ENCODE peak calls at places on chromosomes 11 and 22, in six cellular contexts. K, M, U, Y, I and A are unnamed samples.
A peak's percentile ranks its signal among the peaks of the same experiment; 100 is the strongest.

GRCh38 chr22:37019309-37020191 is at the start of the genes MPST and TST:
- DNase-seq in K (no peak), M (peak; percentile 81), U (peak; percentile 97), Y (no peak), I (no peak), A (peak; percentile 74)

GRCh38 chr11:1935156-1936071 is 11.7 kb upstream of the MRPL23 start:
- DNase-seq in K (no peak), M (no peak), U (no peak), Y (no peak), I (no peak), A (no peak)

GRCh38 chr11:111091341-111091740 is 154.2 kb upstream of the POU2AF2 start:
- DNase-seq in K (no peak), M (no peak), U (no peak), Y (no peak), I (no peak), A (no peak)

GRCh38 chr11:60985991-60986915 is 14.8 kb downstream of the CD6 start:
- DNase-seq in K (no peak), M (no peak), U (no peak), Y (no peak), I (no peak), A (no peak)

GRCh38 chr11:131253885-131254204 is 116.6 kb upstream of the NTM start:
- DNase-seq in K (no peak), M (no peak), U (peak; percentile 42), Y (no peak), I (peak; percentile 53), A (no peak)

GRCh38 chr22:31451709-31452571 is 37.7 kb downstream of the EIF4ENIF1 start:
- DNase-seq in K (peak; percentile 21), M (peak; percentile 18), U (peak; percentile 27), Y (peak; percentile 15), I (no peak), A (peak; percentile 8)

GRCh38 chr11:128421577-128421976 is 165.8 kb downstream of the ETS1 start:
- DNase-seq in K (no peak), M (no peak), U (peak; percentile 28), Y (no peak), I (no peak), A (no peak)

GRCh38 chr11:36215688-36216050 is 73.6 kb downstream of the COMMD9 start:
- DNase-seq in K (no peak), M (no peak), U (no peak), Y (no peak), I (no peak), A (no peak)

GRCh38 chr22:22072169-22072836 is 89.7 kb upstream of the TOP3B start:
- DNase-seq in K (no peak), M (no peak), U (no peak), Y (no peak), I (no peak), A (no peak)

GRCh38 chr22:20436309-20437252 is 1.0 kb downstream of the SCARF2 start:
- DNase-seq in K (no peak), M (peak; percentile 95), U (peak; percentile 90), Y (no peak), I (no peak), A (no peak)

GRCh38 chr22:20438678-20439492 is 1.3 kb upstream of the SCARF2 start:
- DNase-seq in K (no peak), M (peak; percentile 88), U (peak; percentile 76), Y (no peak), I (no peak), A (peak; percentile 21)

GRCh38 chr22:20435436-20436308 is 2.0 kb downstream of the SCARF2 start:
- DNase-seq in K (no peak), M (no peak), U (peak; percentile 23), Y (no peak), I (no peak), A (no peak)

GRCh38 chr22:20438066-20438677 is 547 bp upstream of the SCARF2 start:
- DNase-seq in K (no peak), M (no peak), U (no peak), Y (no peak), I (no peak), A (no peak)

DNA sequence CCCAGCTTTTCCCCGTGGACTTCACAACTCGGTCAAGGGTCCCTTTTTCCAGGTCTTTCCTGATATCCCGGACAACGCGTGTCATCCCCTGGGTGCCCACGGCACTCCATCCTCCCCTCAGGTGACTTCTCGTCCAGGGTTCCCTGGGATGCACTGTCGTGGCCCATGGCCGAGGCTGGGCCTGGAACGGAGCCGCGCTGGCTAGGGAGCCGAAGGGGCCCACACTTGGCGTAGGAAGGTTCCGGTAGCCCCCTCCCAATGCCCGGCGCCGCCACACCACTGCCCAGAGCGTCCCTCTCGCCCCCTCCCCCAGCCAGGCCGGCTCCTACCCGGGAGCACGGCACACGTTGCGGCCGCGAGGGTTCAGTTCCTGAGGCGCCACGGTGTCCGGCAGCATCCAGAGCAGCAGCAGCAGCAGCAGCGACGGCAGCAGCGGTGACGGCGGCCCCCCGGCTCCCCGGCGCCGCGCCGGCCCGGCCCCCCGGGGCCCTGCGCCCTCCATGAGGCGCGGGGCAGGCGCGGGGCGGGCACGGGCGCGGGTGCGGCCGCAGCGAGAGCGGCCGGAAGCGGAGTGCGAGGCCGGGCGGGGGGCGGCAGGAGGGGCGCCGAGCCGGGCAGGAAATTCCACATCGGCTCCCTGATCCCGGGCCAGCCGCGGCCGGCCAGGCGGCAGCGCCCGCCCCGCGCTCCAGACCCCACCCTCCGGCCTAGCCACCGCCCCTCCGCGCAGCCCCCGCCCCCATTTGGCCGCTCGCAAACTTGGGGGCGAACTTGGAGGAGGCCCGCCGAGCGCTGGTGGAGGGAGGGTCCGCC is at the start of gene SCARF2:
- DNase-seq in K (no peak), M (peak; percentile 89), U (peak; percentile 98), Y (no peak), I (no peak), A (no peak)
- TF ChIP-seq JUND in K (no peak), M (no peak), U (no peak), Y (no peak), I (no peak), A (no peak)

GRCh38 chr11:113614097-113614496 is 92.0 kb downstream of the TMPRSS5 start:
- DNase-seq in K (no peak), M (no peak), U (no peak), Y (no peak), I (no peak), A (no peak)

GRCh38 chr11:113615098-113615497 is 91.0 kb downstream of the TMPRSS5 start:
- DNase-seq in K (no peak), M (no peak), U (no peak), Y (no peak), I (no peak), A (no peak)

GRCh38 chr11:113615773-113616172 is 90.3 kb downstream of the TMPRSS5 start:
- DNase-seq in K (no peak), M (no peak), U (no peak), Y (no peak), I (no peak), A (no peak)

GRCh38 chr11:113618360-113618759 is 87.7 kb downstream of the TMPRSS5 start:
- DNase-seq in K (no peak), M (no peak), U (no peak), Y (no peak), I (no peak), A (no peak)

DNA sequence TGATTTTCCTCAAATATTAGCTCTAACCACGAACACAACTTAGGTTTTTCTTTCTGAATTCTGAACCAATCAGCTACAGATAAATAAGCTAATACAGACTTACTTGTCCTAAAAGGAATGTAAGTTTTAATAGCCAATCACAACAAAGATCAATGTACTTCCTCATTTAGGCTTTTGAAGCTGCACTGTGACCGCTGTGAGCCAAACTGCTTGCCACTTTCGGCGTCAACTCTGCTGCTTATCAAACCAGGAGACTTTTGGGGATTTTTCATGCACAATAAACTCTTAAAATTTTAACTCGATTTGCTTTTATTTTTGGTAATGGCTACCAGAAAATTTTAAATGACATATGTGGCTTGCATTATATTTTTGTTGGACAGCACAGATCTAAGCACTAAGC is 92.5 kb downstream of the TMPRSS5 start:
- DNase-seq in K (no peak), M (no peak), U (no peak), Y (no peak), I (no peak), A (no peak)
- TF ChIP-seq JUND in K (no peak), M (no peak), U (no peak), Y (no peak), I (no peak), A (no peak)

GRCh38 chr11:95675585-95675984 is 114.0 kb downstream of the FAM76B start:
- DNase-seq in K (no peak), M (no peak), U (no peak), Y (no peak), I (no peak), A (no peak)

GRCh38 chr11:95676280-95676679 is 113.3 kb downstream of the FAM76B start:
- DNase-seq in K (no peak), M (no peak), U (no peak), Y (no peak), I (no peak), A (no peak)

GRCh38 chr11:95678988-95679387 is 110.6 kb downstream of the FAM76B start:
- DNase-seq in K (no peak), M (no peak), U (no peak), Y (no peak), I (no peak), A (no peak)

GRCh38 chr11:95671768-95672167 is 117.8 kb downstream of the FAM76B start:
- DNase-seq in K (no peak), M (no peak), U (no peak), Y (no peak), I (no peak), A (no peak)

GRCh38 chr11:95674669-95675358 is 114.8 kb downstream of the FAM76B start:
- DNase-seq in K (no peak), M (no peak), U (no peak), Y (no peak), I (no peak), A (no peak)
- TF ChIP-seq JUND in K (no peak), M (no peak), U (no peak), Y (no peak), I (no peak), A (no peak)

GRCh38 chr11:23112987-23113886 is 253.0 kb upstream of the CCDC179 start:
- DNase-seq in K (no peak), M (no peak), U (peak; percentile 46), Y (no peak), I (no peak), A (peak; percentile 54)
- TF ChIP-seq JUND in K (no peak), M (no peak), U (no peak), Y (no peak), I (no peak), A (no peak)

GRCh38 chr11:47498584-47499152 is 49.7 kb upstream of the RAPSN start:
- DNase-seq in K (no peak), M (no peak), U (no peak), Y (no peak), I (no peak), A (no peak)
- TF ChIP-seq JUND in K (no peak), M (no peak), U (no peak), Y (no peak), I (no peak), A (no peak)